ENCODE peak calls at places on chromosomes 12 and 14, in four cellular contexts. G is A673, I is fibroblast of lung, E is heart left ventricle. B is an unnamed sample. For H3K27me3, the result is how much of the 10 kb centered on the place peaks cover.

GRCh38 chr12:115320967-115321366 is 637.0 kb upstream of the TBX3 start:
- DNase-seq in G (no peak), I (no peak), E (peak), B (no peak)

GRCh38 chr12:46382425-46382973 is 9.9 kb upstream of the SLC38A2 start:
- DNase-seq in G (no peak), I (peak), E (no peak), B (no peak)

GRCh38 chr12:93347054-93347786 is 30.5 kb upstream of the NUDT4 start:
- DNase-seq in G (peak), I (no peak), E (no peak), B (no peak)

GRCh38 chr12:10196210-10196609 is 16.5 kb upstream of the GABARAPL1 start:
- DNase-seq in G (no peak), I (no peak), E (no peak), B (no peak)

GRCh38 chr12:129911437-129912049 is 7.7 kb upstream of the TMEM132D start:
- DNase-seq in G (peak), I (no peak), E (no peak), B (no peak)

GRCh38 chr14:65167072-65167645 is 64.8 kb upstream of the MAX start:
- DNase-seq in G (no peak), I (no peak), E (no peak), B (no peak)

GRCh38 chr12:88153959-88154358 is 11.9 kb downstream of the TMTC3 start:
- DNase-seq in G (peak), I (peak), E (no peak), B (no peak)

GRCh38 chr14:105091335-105092123 is 26.3 kb upstream of the GPR132 start:
- DNase-seq in G (no peak), I (no peak), E (peak), B (peak)

GRCh38 chr14:72104011-72104613 is 171.9 kb downstream of the RGS6 start:
- DNase-seq in G (peak), I (no peak), E (no peak), B (no peak)

GRCh38 chr14:21476526-21476924 is 234 bp downstream of the RAB2B start:
- DNase-seq in G (no peak), I (no peak), E (peak), B (no peak)

GRCh38 chr12:121513464-121514183 is 67.2 kb downstream of the KDM2B start:
- DNase-seq in G (peak), I (no peak), E (no peak), B (no peak)

GRCh38 chr14:95237121-95237876 is 80.0 kb upstream of the DICER1 start:
- DNase-seq in G (no peak), I (no peak), E (no peak), B (no peak)

GRCh38 chr12:121578230-121579189 is 2.3 kb downstream of the KDM2B start:
- DNase-seq in G (no peak), I (peak), E (no peak), B (peak)

GRCh38 chr12:51951199-51951842 is at the start of gene ACVR1B:
- DNase-seq in G (peak), I (peak), E (peak), B (peak)

GRCh38 chr14:28757790-28758189 is 8.8 kb upstream of the FOXG1 start:
- DNase-seq in G (no peak), I (no peak), E (no peak), B (no peak)

GRCh38 chr14:28755198-28755794 is 11.3 kb upstream of the FOXG1 start:
- DNase-seq in G (no peak), I (no peak), E (no peak), B (no peak)

GRCh38 chr14:28758253-28758915 is 8.2 kb upstream of the FOXG1 start:
- DNase-seq in G (no peak), I (no peak), E (no peak), B (no peak)

GRCh38 chr14:28755930-28756895 is 10.4 kb upstream of the FOXG1 start:
- DNase-seq in G (no peak), I (no peak), E (no peak), B (no peak)

GRCh38 chr14:28756896-28757570 is 9.6 kb upstream of the FOXG1 start:
- DNase-seq in G (peak), I (peak), E (no peak), B (no peak)
- H3K27me3 ChIP-seq in G (half or more), I (half or more), E (half or more), B (under half)

DNA sequence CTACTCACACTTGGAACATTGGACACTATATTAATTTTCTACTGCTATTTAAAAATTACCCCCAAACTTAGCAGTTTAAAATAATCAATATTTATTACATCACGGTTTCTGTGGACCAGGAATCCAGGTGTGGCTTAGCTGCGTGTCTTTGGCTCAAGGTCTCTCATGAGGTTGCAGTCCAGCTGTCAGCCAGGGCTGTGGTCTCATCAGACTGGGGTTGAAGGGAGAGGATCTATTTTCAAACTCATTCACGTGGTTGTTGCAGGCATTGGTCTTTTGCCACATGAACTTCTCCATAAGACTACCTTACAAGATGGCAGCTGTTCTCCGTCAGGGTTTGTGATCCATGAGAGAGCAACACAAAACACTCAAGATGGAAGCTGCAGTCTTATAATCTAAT is 343.0 kb downstream of the BCAT1 start:
- DNase-seq in G (no peak), I (no peak), E (no peak), B (no peak)
- H3K27me3 ChIP-seq in G (under half), I (under half), E (under half), B (under half)

DNA sequence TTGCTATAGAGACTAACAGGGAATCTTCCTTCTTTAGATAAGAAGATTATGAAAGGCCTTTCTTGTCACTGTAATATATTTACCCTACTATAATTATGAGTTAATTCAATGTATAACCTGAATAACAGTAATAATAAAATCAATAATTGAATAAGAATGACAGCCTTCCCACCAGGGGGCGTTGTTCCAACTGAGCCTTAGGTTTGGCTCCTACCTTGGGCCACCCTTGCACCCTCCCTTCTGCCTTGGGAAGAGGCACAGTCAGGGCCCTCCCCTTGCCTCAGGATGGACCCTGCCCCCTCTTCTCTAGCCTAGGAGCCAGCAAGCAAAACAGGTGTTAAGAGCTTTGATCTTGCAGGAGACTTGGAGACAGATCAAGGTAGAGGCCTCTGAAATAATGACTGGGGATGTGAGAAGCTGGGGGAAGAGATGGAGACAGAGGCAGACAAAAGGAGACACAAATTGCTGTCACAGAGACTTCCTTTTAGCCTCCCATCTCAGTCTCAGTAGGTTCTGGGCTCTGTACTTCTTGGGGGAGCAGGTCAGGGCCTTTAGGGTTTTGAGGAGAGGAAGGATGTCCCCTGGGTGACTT is 40.1 kb upstream of the CISTR start:
- DNase-seq in G (peak), I (no peak), E (no peak), B (no peak)
- H3K27me3 ChIP-seq in G (under half), I (under half), E (under half), B (under half)

GRCh38 chr14:74237441-74237840 is 1.8 kb upstream of the VSX2 start:
- DNase-seq in G (no peak), I (no peak), E (no peak), B (no peak)
- H3K27me3 ChIP-seq in G (half or more), I (half or more), E (under half), B (half or more)

GRCh38 chr12:108060054-108060453 is 69.0 kb upstream of the WSCD2 start:
- DNase-seq in G (no peak), I (no peak), E (no peak), B (no peak)
- H3K27me3 ChIP-seq in G (under half), I (under half), E (under half), B (under half)